ENCODE peak calls at places on chromosome 19, in six cellular contexts. One of them, this sample, is unnamed.

GRCh38 chr19:48284891-48285290 is 15.0 kb downstream of the ZNF114 start:
- DNase-seq in A549: no peak
- DNase-seq in transverse colon: no peak
- DNase-seq in GM12878: no peak
- DNase-seq in K562: no peak
- DNase-seq in tibial nerve: no peak
- DNase-seq in this sample: no peak

GRCh38 chr19:647566-648284 is 8.0 kb downstream of the FGF22 start:
- DNase-seq in A549: no peak
- DNase-seq in transverse colon: no peak
- DNase-seq in GM12878: no peak
- DNase-seq in K562: no peak
- DNase-seq in tibial nerve: no peak
- DNase-seq in this sample: no peak

GRCh38 chr19:16566702-16567101 is 5.5 kb downstream of the SLC35E1 start:
- DNase-seq in A549: no peak
- DNase-seq in transverse colon: no peak
- DNase-seq in GM12878: no peak
- DNase-seq in K562: no peak
- DNase-seq in tibial nerve: no peak
- DNase-seq in this sample: no peak

GRCh38 chr19:50720181-50720920 is 749 bp upstream of the SHANK1 start:
- DNase-seq in A549: no peak
- DNase-seq in transverse colon: no peak
- DNase-seq in GM12878: no peak
- DNase-seq in K562: no peak
- DNase-seq in tibial nerve: no peak
- DNase-seq in this sample: no peak

GRCh38 chr19:18120127-18120526 is 22.5 kb downstream of the MAST3 start:
- DNase-seq in A549: no peak
- DNase-seq in transverse colon: no peak
- DNase-seq in GM12878: no peak
- DNase-seq in K562: no peak
- DNase-seq in tibial nerve: no peak
- DNase-seq in this sample: no peak

GRCh38 chr19:48596679-48597465 is 9.7 kb upstream of the SPACA4 start:
- DNase-seq in A549: no peak
- DNase-seq in transverse colon: no peak
- DNase-seq in GM12878: no peak
- DNase-seq in K562: no peak
- DNase-seq in tibial nerve: no peak
- DNase-seq in this sample: no peak

GRCh38 chr19:5621945-5622464 is 571 bp downstream of the SAFB2 start:
- DNase-seq in A549: no peak
- DNase-seq in transverse colon: peak
- DNase-seq in GM12878: no peak
- DNase-seq in K562: peak
- DNase-seq in tibial nerve: no peak
- DNase-seq in this sample: peak

GRCh38 chr19:9847087-9847671 is 12.1 kb downstream of the PIN1 start:
- DNase-seq in A549: peak
- DNase-seq in transverse colon: peak
- DNase-seq in GM12878: no peak
- DNase-seq in K562: peak
- DNase-seq in tibial nerve: no peak
- DNase-seq in this sample: peak

GRCh38 chr19:40154121-40154680 is 37.0 kb upstream of the MAP3K10 start:
- DNase-seq in A549: no peak
- DNase-seq in transverse colon: no peak
- DNase-seq in GM12878: no peak
- DNase-seq in K562: no peak
- DNase-seq in tibial nerve: no peak
- DNase-seq in this sample: no peak

GRCh38 chr19:38049105-38049649 is 142.2 kb downstream of the SIPA1L3 start:
- DNase-seq in A549: no peak
- DNase-seq in transverse colon: peak
- DNase-seq in GM12878: peak
- DNase-seq in K562: no peak
- DNase-seq in tibial nerve: no peak
- DNase-seq in this sample: no peak

GRCh38 chr19:4909172-4909896 is at the start of gene UHRF1:
- DNase-seq in A549: no peak
- DNase-seq in transverse colon: peak
- DNase-seq in GM12878: no peak
- DNase-seq in K562: peak
- DNase-seq in tibial nerve: no peak
- DNase-seq in this sample: no peak

GRCh38 chr19:48149430-48149829 is 20.7 kb downstream of the LIG1 start:
- DNase-seq in A549: no peak
- DNase-seq in transverse colon: peak
- DNase-seq in GM12878: no peak
- DNase-seq in K562: no peak
- DNase-seq in tibial nerve: no peak
- DNase-seq in this sample: peak

GRCh38 chr19:15894359-15894758 is 3.5 kb downstream of the CYP4F2 start:
- DNase-seq in A549: no peak
- DNase-seq in transverse colon: no peak
- DNase-seq in GM12878: no peak
- DNase-seq in K562: no peak
- DNase-seq in tibial nerve: no peak
- DNase-seq in this sample: no peak

GRCh38 chr19:925087-925911 is 536 bp upstream of the ARID3A start:
- DNase-seq in A549: peak
- DNase-seq in transverse colon: peak
- DNase-seq in GM12878: no peak
- DNase-seq in K562: peak
- DNase-seq in tibial nerve: peak
- DNase-seq in this sample: peak

GRCh38 chr19:4516939-4517300 is 1.4 kb downstream of the PLIN4 start:
- DNase-seq in A549: no peak
- DNase-seq in transverse colon: no peak
- DNase-seq in GM12878: no peak
- DNase-seq in K562: no peak
- DNase-seq in tibial nerve: no peak
- DNase-seq in this sample: no peak

GRCh38 chr19:14031719-14032480 is at the start of gene IL27RA:
- DNase-seq in A549: peak
- DNase-seq in transverse colon: peak
- DNase-seq in GM12878: peak
- DNase-seq in K562: peak
- DNase-seq in tibial nerve: peak
- DNase-seq in this sample: peak

GRCh38 chr19:3163230-3163886 is 15.2 kb upstream of the S1PR4 start:
- DNase-seq in A549: peak
- DNase-seq in transverse colon: peak
- DNase-seq in GM12878: no peak
- DNase-seq in K562: peak
- DNase-seq in tibial nerve: peak
- DNase-seq in this sample: peak

GRCh38 chr19:39499082-39499642 is 415 bp downstream of the DLL3 start:
- DNase-seq in A549: no peak
- DNase-seq in transverse colon: no peak
- DNase-seq in GM12878: no peak
- DNase-seq in K562: no peak
- DNase-seq in tibial nerve: no peak
- DNase-seq in this sample: no peak

GRCh38 chr19:55273978-55274707 is 5.8 kb downstream of the HSPBP1 start:
- DNase-seq in A549: no peak
- DNase-seq in transverse colon: no peak
- DNase-seq in GM12878: no peak
- DNase-seq in K562: no peak
- DNase-seq in tibial nerve: no peak
- DNase-seq in this sample: no peak

GRCh38 chr19:40347476-40348124 is 597 bp downstream of the C19orf47 start:
- DNase-seq in A549: no peak
- DNase-seq in transverse colon: no peak
- DNase-seq in GM12878: no peak
- DNase-seq in K562: no peak
- DNase-seq in tibial nerve: no peak
- DNase-seq in this sample: no peak

GRCh38 chr19:11587302-11587972 is 9.8 kb upstream of the ZNF627 start:
- DNase-seq in A549: peak
- DNase-seq in transverse colon: peak
- DNase-seq in GM12878: no peak
- DNase-seq in K562: peak
- DNase-seq in tibial nerve: peak
- DNase-seq in this sample: peak

GRCh38 chr19:57651654-57651996 is 17.1 kb upstream of the ZSCAN4 start:
- DNase-seq in A549: no peak
- DNase-seq in transverse colon: no peak
- DNase-seq in GM12878: no peak
- DNase-seq in K562: no peak
- DNase-seq in tibial nerve: no peak
- DNase-seq in this sample: no peak

GRCh38 chr19:36771275-36772231 is 1.1 kb downstream of the ZNF850 start:
- DNase-seq in A549: no peak
- DNase-seq in transverse colon: peak
- DNase-seq in GM12878: peak
- DNase-seq in K562: peak
- DNase-seq in tibial nerve: peak
- DNase-seq in this sample: peak

GRCh38 chr19:10864538-10864899 is 6.8 kb upstream of the CARM1 start:
- DNase-seq in A549: peak
- DNase-seq in transverse colon: peak
- DNase-seq in GM12878: no peak
- DNase-seq in K562: peak
- DNase-seq in tibial nerve: peak
- DNase-seq in this sample: peak

GRCh38 chr19:55255618-55256423 is 3.0 kb downstream of the PPP6R1 start:
- DNase-seq in A549: peak
- DNase-seq in transverse colon: peak
- DNase-seq in GM12878: peak
- DNase-seq in K562: peak
- DNase-seq in tibial nerve: no peak
- DNase-seq in this sample: no peak

GRCh38 chr19:40771101-40771539 is 4.2 kb upstream of the MIA start:
- DNase-seq in A549: no peak
- DNase-seq in transverse colon: no peak
- DNase-seq in GM12878: no peak
- DNase-seq in K562: no peak
- DNase-seq in tibial nerve: no peak
- DNase-seq in this sample: no peak

GRCh38 chr19:30626567-30626966 is 254.4 kb downstream of the ZNF536 start:
- DNase-seq in A549: no peak
- DNase-seq in transverse colon: no peak
- DNase-seq in GM12878: no peak
- DNase-seq in K562: no peak
- DNase-seq in tibial nerve: no peak
- DNase-seq in this sample: no peak

GRCh38 chr19:29212614-29213573 is at the start of gene UQCRFS1:
- DNase-seq in A549: peak
- DNase-seq in transverse colon: peak
- DNase-seq in GM12878: peak
- DNase-seq in K562: peak
- DNase-seq in tibial nerve: peak
- DNase-seq in this sample: peak
- TF ChIP-seq POLR2A in A549: peak
- TF ChIP-seq POLR2A in transverse colon: peak
- TF ChIP-seq POLR2A in GM12878: peak
- TF ChIP-seq POLR2A in K562: peak
- TF ChIP-seq POLR2A in tibial nerve: peak
- TF ChIP-seq POLR2A in this sample: peak

DNA sequence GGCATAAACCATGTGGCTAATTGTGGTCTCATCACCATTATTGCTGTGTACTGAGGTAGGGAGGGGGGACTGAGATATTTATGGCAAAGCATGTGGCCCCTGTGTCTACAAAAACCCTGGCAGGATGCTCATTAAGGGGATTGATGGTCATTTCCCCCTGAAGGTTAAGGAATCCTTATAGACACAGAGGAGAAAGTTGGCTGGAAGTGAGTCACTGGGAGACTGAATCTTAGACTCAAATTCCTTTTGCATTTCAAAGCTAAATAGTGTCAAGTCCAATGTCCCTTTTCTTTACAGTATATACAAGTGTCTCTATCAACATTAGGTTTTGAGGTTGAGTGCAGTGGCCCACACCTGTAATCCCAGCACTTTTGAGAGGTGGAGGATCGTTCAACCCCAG is 9.9 kb upstream of the DACT3 start:
- DNase-seq in A549: no peak
- DNase-seq in transverse colon: no peak
- DNase-seq in GM12878: no peak
- DNase-seq in K562: no peak
- DNase-seq in tibial nerve: no peak
- DNase-seq in this sample: no peak
- TF ChIP-seq EP300 in A549: no peak
- TF ChIP-seq EP300 in transverse colon: no peak
- TF ChIP-seq EP300 in GM12878: no peak
- TF ChIP-seq EP300 in K562: no peak
- TF ChIP-seq EP300 in tibial nerve: no peak
- TF ChIP-seq EP300 in this sample: no peak

GRCh38 chr19:35734273-35734672 is 8.0 kb downstream of the IGFLR1 start:
- DNase-seq in A549: no peak
- DNase-seq in transverse colon: no peak
- DNase-seq in GM12878: no peak
- DNase-seq in K562: no peak
- DNase-seq in tibial nerve: no peak
- DNase-seq in this sample: no peak
- H3K27ac ChIP-seq in A549: no peak
- H3K27ac ChIP-seq in transverse colon: no peak
- H3K27ac ChIP-seq in GM12878: no peak
- H3K27ac ChIP-seq in K562: no peak
- H3K27ac ChIP-seq in tibial nerve: no peak
- H3K27ac ChIP-seq in this sample: no peak

GRCh38 chr19:42134671-42135070 is 2.4 kb upstream of the POU2F2 start:
- DNase-seq in A549: no peak
- DNase-seq in transverse colon: no peak
- DNase-seq in GM12878: no peak
- DNase-seq in K562: no peak
- DNase-seq in tibial nerve: no peak
- DNase-seq in this sample: no peak

GRCh38 chr19:42135836-42136235 is 3.6 kb upstream of the POU2F2 start:
- DNase-seq in A549: no peak
- DNase-seq in transverse colon: no peak
- DNase-seq in GM12878: no peak
- DNase-seq in K562: no peak
- DNase-seq in tibial nerve: no peak
- DNase-seq in this sample: no peak

GRCh38 chr19:42143341-42144234 is 11.3 kb upstream of the POU2F2 start:
- DNase-seq in A549: no peak
- DNase-seq in transverse colon: no peak
- DNase-seq in GM12878: no peak
- DNase-seq in K562: peak
- DNase-seq in tibial nerve: no peak
- DNase-seq in this sample: no peak

DNA sequence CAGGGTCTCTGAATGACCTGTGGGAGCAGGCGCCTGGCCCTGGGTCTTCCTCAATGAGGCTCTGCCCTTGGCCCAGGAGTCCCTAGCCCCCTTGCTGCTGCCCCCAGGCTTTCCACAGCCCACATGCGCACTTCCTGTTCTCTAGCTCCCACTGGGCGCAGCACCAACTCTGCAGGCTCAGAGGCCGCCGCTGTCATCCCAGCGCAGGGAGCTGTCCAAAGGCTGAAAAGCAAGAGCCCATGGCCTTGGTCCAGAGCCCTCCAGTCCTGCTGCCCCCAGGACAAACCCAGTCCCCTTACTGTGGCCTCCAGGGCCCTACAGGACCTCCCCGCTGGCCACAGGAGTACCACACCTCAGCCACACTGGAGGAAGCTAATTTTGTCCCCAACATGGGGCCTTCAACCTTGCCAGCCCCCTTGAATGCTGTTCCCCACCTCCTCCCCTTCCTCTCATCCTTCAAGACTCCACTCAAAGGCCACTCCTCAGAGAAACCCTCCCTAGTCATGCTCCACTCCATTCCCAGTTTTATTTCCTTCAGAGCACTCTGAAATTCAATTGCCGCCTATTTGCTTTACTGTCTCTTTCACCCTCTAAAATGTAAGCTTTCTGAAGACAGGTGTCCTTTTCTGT is 8.0 kb upstream of the POU2F2 start:
- DNase-seq in A549: no peak
- DNase-seq in transverse colon: peak
- DNase-seq in GM12878: no peak
- DNase-seq in K562: peak
- DNase-seq in tibial nerve: peak
- DNase-seq in this sample: no peak
- TF ChIP-seq POLR2A in A549: no peak
- TF ChIP-seq POLR2A in transverse colon: no peak
- TF ChIP-seq POLR2A in GM12878: no peak
- TF ChIP-seq POLR2A in K562: no peak
- TF ChIP-seq POLR2A in tibial nerve: no peak
- TF ChIP-seq POLR2A in this sample: no peak